ENCODE peak calls at places on chromosome 19, in nine cellular contexts. V is psoas muscle; A is stomach; M is heart left ventricle; Q is effector memory CD4-positive, alpha-beta T cell; W is CD8-positive, alpha-beta memory T cell; K is CD4-positive, alpha-beta T cell; Y is endodermal cell; F is transverse colon. D is an unnamed sample. For H3K27me3, the result is how much of the 10 kb centered on the place peaks cover.

GRCh38 chr19:5867201-5868136 is 2.9 kb downstream of the FUT5 start:
- DNase-seq in Q (no peak), F (no peak), K (no peak), A (no peak), Y (no peak), M (no peak), V (no peak), W (no peak), D (no peak)

GRCh38 chr19:19372656-19373416 is 32.6 kb upstream of the GATAD2A start:
- DNase-seq in A (peak), K (no peak), M (peak), W (peak), Y (no peak), F (peak), Q (no peak), V (no peak), D (no peak)

GRCh38 chr19:6476155-6476895 is 5.3 kb downstream of the DENND1C start:
- DNase-seq in Q (peak), M (no peak), W (peak), K (peak), A (peak), Y (peak), V (peak), F (peak), D (no peak)

GRCh38 chr19:39926170-39926755 is 8.2 kb downstream of the FCGBP start:
- DNase-seq in M (no peak), A (peak), Y (peak), F (no peak), V (no peak), W (no peak), Q (no peak), K (no peak), D (no peak)

GRCh38 chr19:13014101-13014920 is 19.0 kb downstream of the NFIX start:
- DNase-seq in Q (no peak), A (no peak), F (no peak), K (no peak), W (no peak), Y (peak), M (no peak), V (no peak), D (no peak)

GRCh38 chr19:7742575-7742974 is 4.8 kb downstream of the CD209 start:
- DNase-seq in K (no peak), W (no peak), M (no peak), F (no peak), Q (no peak), A (no peak), V (no peak), Y (no peak), D (no peak)

GRCh38 chr19:41302624-41303351 is 7.2 kb upstream of the CCDC97 start:
- DNase-seq in V (no peak), M (no peak), Y (no peak), A (no peak), Q (peak), K (no peak), W (peak), F (peak), D (no peak)

GRCh38 chr19:43311706-43312105 is 41.8 kb upstream of the CD177 start:
- DNase-seq in V (no peak), Q (no peak), A (no peak), Y (no peak), W (no peak), M (no peak), K (no peak), F (no peak), D (no peak)

GRCh38 chr19:512548-513365 is 5.5 kb downstream of the TPGS1 start:
- DNase-seq in K (no peak), A (no peak), W (no peak), Y (peak), Q (no peak), F (no peak), V (no peak), M (peak), D (no peak)

GRCh38 chr19:9132422-9132821 is 5.7 kb upstream of the OR7G3 start:
- DNase-seq in Q (no peak), V (no peak), W (no peak), Y (no peak), A (no peak), K (no peak), F (no peak), M (no peak), D (no peak)

GRCh38 chr19:9126900-9127405 is at the start of gene OR7G3:
- DNase-seq in W (no peak), M (no peak), V (no peak), F (no peak), Y (no peak), K (no peak), A (no peak), Q (no peak), D (no peak)

GRCh38 chr19:9128171-9128570 is 1.4 kb upstream of the OR7G3 start:
- DNase-seq in Q (no peak), Y (no peak), W (no peak), F (no peak), M (no peak), V (no peak), A (no peak), K (no peak), D (no peak)

GRCh38 chr19:9130965-9131364 is 4.2 kb upstream of the OR7G3 start:
- DNase-seq in Y (no peak), M (no peak), V (no peak), Q (no peak), A (no peak), F (no peak), K (no peak), W (no peak), D (no peak)
- H3K27me3 ChIP-seq in Y (under half), M (under half), V (under half), Q (under half), A (under half), F (under half), K (under half), W (under half), D (under half)

GRCh38 chr19:3309724-3310123 is 56.7 kb upstream of the NFIC start:
- DNase-seq in K (no peak), W (no peak), M (no peak), Y (no peak), F (no peak), A (no peak), Q (no peak), V (no peak), D (no peak)
- H3K27me3 ChIP-seq in K (under half), W (under half), M (under half), Y (under half), F (half or more), A (under half), Q (under half), V (half or more), D (under half)

GRCh38 chr19:50551034-50551712 is 17.1 kb downstream of the LRRC4B start:
- DNase-seq in Y (peak), Q (no peak), V (no peak), A (no peak), F (no peak), M (no peak), K (no peak), W (no peak), D (no peak)
- H3K27me3 ChIP-seq in Y (under half), Q (under half), V (half or more), A (under half), F (half or more), M (under half), K (half or more), W (under half), D (under half)

DNA sequence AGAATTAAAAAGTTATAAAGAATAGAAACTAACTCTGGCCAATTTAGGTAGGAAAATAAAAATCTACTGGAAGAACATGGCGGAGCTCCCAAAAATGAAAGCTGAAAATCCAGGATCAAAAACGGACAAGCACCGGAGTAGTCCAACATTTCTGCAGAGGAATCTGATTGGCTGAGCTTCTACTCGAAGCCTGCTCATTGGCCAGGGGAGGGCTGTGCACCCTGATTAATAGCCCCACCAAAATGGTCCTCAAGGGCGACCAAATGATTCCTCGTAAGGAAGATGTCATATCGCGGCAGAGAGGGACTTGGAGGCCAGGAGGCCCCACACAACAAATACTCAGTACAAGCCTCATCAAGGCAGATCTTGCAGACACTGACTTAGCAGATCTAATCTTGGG is 900.7 kb downstream of the UQCRFS1 start:
- DNase-seq in Y (no peak), V (no peak), F (no peak), W (no peak), K (no peak), M (no peak), Q (no peak), A (no peak), D (no peak)
- H3K27me3 ChIP-seq in Y (under half), V (under half), F (under half), W (under half), K (under half), M (under half), Q (under half), A (under half), D (under half)

DNA sequence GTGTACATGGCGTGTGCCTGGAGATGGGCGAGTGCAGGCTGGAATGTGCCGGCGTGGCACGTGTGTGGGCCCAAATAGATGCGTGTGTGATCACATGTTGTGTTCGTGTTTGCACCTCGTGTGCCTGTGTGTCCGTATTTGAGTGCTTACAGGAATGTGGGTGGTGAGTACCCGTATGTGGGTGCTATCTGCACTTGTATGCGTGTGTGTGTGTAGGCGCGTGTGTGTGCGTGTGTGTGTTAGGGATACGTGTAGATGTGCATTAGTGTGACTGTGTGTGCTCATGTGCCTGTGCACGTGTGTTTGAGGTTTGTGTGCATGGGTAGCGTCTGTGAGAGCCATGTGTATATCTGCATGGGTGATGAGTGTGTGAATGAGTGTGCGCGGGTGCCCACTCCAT is 3.5 kb downstream of the ZNF536 start:
- DNase-seq in M (no peak), W (no peak), Y (no peak), Q (no peak), K (no peak), F (no peak), A (peak), V (no peak), D (no peak)
- H3K27me3 ChIP-seq in M (under half), W (under half), Y (half or more), Q (under half), K (under half), F (under half), A (under half), V (under half), D (under half)

DNA sequence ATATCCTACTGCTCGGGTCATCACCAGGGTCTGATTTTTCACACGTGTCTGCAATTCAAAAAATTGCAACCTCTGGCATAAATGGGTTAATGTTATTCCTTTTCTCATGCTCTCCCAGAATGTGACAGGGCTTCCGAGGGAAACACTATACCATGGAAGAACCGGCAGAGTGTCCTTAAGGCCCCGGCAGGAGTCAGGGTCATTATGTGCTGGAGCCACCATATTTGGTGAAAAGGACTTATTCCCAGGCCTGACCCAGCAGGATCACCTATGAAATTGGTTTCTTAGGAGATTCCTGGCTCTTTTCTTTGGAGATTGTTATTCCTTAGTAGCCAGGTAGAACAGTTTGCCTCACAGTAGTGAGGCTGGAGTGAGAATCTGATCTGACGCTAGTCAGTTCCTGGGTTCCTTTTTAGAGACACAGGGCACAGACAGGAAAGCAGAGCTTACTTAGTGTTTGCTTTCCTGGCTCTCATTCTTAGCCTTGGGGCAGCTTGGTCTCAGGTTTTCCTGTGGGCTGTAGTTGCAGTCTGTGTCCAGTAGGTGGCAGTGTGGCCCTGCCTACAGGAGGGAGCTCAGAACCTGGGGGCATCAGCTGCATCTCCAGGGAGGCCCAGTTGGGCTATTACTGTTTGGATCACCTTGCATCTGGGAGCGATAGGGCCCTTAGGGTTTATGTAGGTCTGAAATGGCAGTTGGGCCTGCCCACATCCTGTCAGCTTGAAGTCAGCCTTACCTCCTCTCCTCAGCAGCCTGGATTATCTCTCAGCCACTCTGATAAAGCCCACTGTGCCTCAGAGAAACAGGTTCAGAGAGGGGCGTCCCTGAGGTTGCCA is 12.4 kb downstream of the SNRNP70 start:
- DNase-seq in A (peak), Y (peak), V (peak), K (peak), M (peak), W (peak), F (peak), Q (peak), D (peak)
- H3K27me3 ChIP-seq in A (under half), Y (under half), V (under half), K (under half), M (under half), W (under half), F (under half), Q (under half), D (under half)